ENCODE peak calls at places on chromosomes 7 and 10, in nine cellular contexts. R is hepatocyte, E is GM23248, D is GM23338, C is SK-N-SH, A is PC-3, Y is OCI-LY7, Z is MM.1S, G is HCT116. T is an unnamed sample.

GRCh38 chr7:32942783-32943653 is 14.2 kb upstream of the FKBP9 start:
- DNase-seq in R (peak), E (peak), D (peak), C (peak), A (peak), Y (peak), Z (peak), G (peak), T (peak)

GRCh38 chr7:25262586-25262985 is 34.3 kb upstream of the NPVF start:
- DNase-seq in R (no peak), E (no peak), D (no peak), C (no peak), A (peak), Y (no peak), Z (no peak), G (no peak), T (no peak)

GRCh38 chr10:94224656-94225055 is 138.1 kb downstream of the NOC3L start:
- DNase-seq in R (no peak), E (peak), D (no peak), C (no peak), A (peak), Y (no peak), Z (no peak), G (no peak), T (no peak)

GRCh38 chr10:69362471-69362954 is 54.2 kb downstream of the TACR2 start:
- DNase-seq in R (no peak), E (peak), D (no peak), C (peak), A (peak), Y (no peak), Z (no peak), G (no peak), T (no peak)

GRCh38 chr10:87692956-87693484 is 33.3 kb downstream of the PAPSS2 start:
- DNase-seq in R (no peak), E (no peak), D (no peak), C (no peak), A (no peak), Y (no peak), Z (no peak), G (no peak), T (no peak)

GRCh38 chr7:8389898-8390642 is 43.3 kb upstream of the NXPH1 start:
- DNase-seq in R (peak), E (peak), D (peak), C (no peak), A (no peak), Y (no peak), Z (no peak), G (peak), T (peak)

GRCh38 chr7:139623518-139623917 is 100.0 kb downstream of the CLEC2L start:
- DNase-seq in R (no peak), E (peak), D (peak), C (no peak), A (no peak), Y (peak), Z (no peak), G (no peak), T (no peak)

GRCh38 chr10:64130152-64130551 is 609.0 kb downstream of the REEP3 start:
- DNase-seq in R (no peak), E (no peak), D (no peak), C (no peak), A (no peak), Y (no peak), Z (no peak), G (no peak), T (no peak)

GRCh38 chr7:73740771-73741170 is 2.2 kb upstream of the ABHD11 start:
- DNase-seq in R (peak), E (peak), D (peak), C (no peak), A (no peak), Y (no peak), Z (no peak), G (no peak), T (no peak)

GRCh38 chr10:133039823-133040704 is 47.7 kb upstream of the ADGRA1 start:
- DNase-seq in R (no peak), E (no peak), D (no peak), C (peak), A (peak), Y (no peak), Z (no peak), G (no peak), T (no peak)

GRCh38 chr7:17155529-17155928 is 142.9 kb upstream of the AHR start:
- DNase-seq in R (no peak), E (no peak), D (no peak), C (no peak), A (no peak), Y (no peak), Z (no peak), G (no peak), T (no peak)

GRCh38 chr7:20005081-20005480 is 212.1 kb downstream of the MACC1 start:
- DNase-seq in R (no peak), E (no peak), D (no peak), C (no peak), A (no peak), Y (no peak), Z (no peak), G (no peak), T (no peak)

GRCh38 chr10:32077896-32078295 is 21.7 kb upstream of the KIF5B start:
- DNase-seq in R (peak), E (peak), D (no peak), C (no peak), A (peak), Y (no peak), Z (no peak), G (no peak), T (no peak)

GRCh38 chr10:78700413-78700812 is 368.4 kb upstream of the ZMIZ1 start:
- DNase-seq in R (peak), E (peak), D (no peak), C (no peak), A (peak), Y (no peak), Z (no peak), G (no peak), T (no peak)

GRCh38 chr7:102203218-102203617 is 83.5 kb upstream of the SH2B2 start:
- DNase-seq in R (no peak), E (no peak), D (no peak), C (no peak), A (no peak), Y (no peak), Z (no peak), G (no peak), T (no peak)

GRCh38 chr10:5547934-5548660 is 23.3 kb downstream of the CALML3 start:
- DNase-seq in R (peak), E (no peak), D (no peak), C (no peak), A (peak), Y (no peak), Z (no peak), G (peak), T (no peak)

GRCh38 chr10:131802991-131803390 is 97.8 kb upstream of the PPP2R2D start:
- DNase-seq in R (no peak), E (no peak), D (no peak), C (no peak), A (no peak), Y (no peak), Z (no peak), G (no peak), T (peak)

GRCh38 chr10:32995751-32996150 is 37.7 kb upstream of the ITGB1 start:
- DNase-seq in R (no peak), E (no peak), D (no peak), C (no peak), A (no peak), Y (peak), Z (peak), G (no peak), T (no peak)

GRCh38 chr10:3421537-3422257 is 249.1 kb upstream of the PITRM1 start:
- DNase-seq in R (no peak), E (no peak), D (no peak), C (no peak), A (no peak), Y (no peak), Z (no peak), G (no peak), T (no peak)

GRCh38 chr10:7988985-7989384 is 65.5 kb upstream of the GATA3 start:
- DNase-seq in R (no peak), E (no peak), D (peak), C (no peak), A (no peak), Y (peak), Z (no peak), G (no peak), T (no peak)

GRCh38 chr7:77570330-77571011 is 33.4 kb downstream of the PTPN12 start:
- DNase-seq in R (no peak), E (peak), D (no peak), C (no peak), A (peak), Y (no peak), Z (peak), G (no peak), T (no peak)

GRCh38 chr7:24611130-24611529 is 37.9 kb downstream of the PALS2 start:
- DNase-seq in R (no peak), E (no peak), D (no peak), C (no peak), A (no peak), Y (peak), Z (no peak), G (no peak), T (no peak)

GRCh38 chr10:123808873-123809272 is 82.7 kb downstream of the CPXM2 start:
- DNase-seq in R (no peak), E (peak), D (no peak), C (no peak), A (peak), Y (no peak), Z (no peak), G (peak), T (no peak)

GRCh38 chr10:43121444-43121843 is 16.8 kb upstream of the CSGALNACT2 start:
- DNase-seq in R (no peak), E (no peak), D (no peak), C (no peak), A (no peak), Y (no peak), Z (no peak), G (no peak), T (no peak)

GRCh38 chr10:24513155-24513554 is 210.5 kb downstream of the ARHGAP21 start:
- DNase-seq in R (peak), E (peak), D (peak), C (no peak), A (peak), Y (no peak), Z (no peak), G (no peak), T (peak)

GRCh38 chr10:20747782-20748181 is 149.3 kb downstream of the NEBL start:
- DNase-seq in R (no peak), E (no peak), D (no peak), C (no peak), A (no peak), Y (no peak), Z (no peak), G (no peak), T (no peak)

GRCh38 chr10:131435760-131436448 is 124.4 kb upstream of the TCERG1L start:
- DNase-seq in R (no peak), E (peak), D (no peak), C (no peak), A (peak), Y (no peak), Z (no peak), G (no peak), T (no peak)

GRCh38 chr10:8981277-8981676 is 926.8 kb downstream of the GATA3 start:
- DNase-seq in R (no peak), E (no peak), D (no peak), C (no peak), A (no peak), Y (no peak), Z (no peak), G (no peak), T (no peak)

GRCh38 chr10:26486985-26487850 is 49.1 kb downstream of the APBB1IP start:
- DNase-seq in R (peak), E (peak), D (no peak), C (no peak), A (peak), Y (no peak), Z (no peak), G (peak), T (no peak)

GRCh38 chr10:110323503-110323902 is 18.8 kb upstream of the SMNDC1 start:
- DNase-seq in R (no peak), E (peak), D (no peak), C (no peak), A (peak), Y (no peak), Z (no peak), G (no peak), T (no peak)

GRCh38 chr7:20102970-20103369 is 114.2 kb downstream of the MACC1 start:
- DNase-seq in R (no peak), E (no peak), D (no peak), C (no peak), A (no peak), Y (no peak), Z (no peak), G (no peak), T (no peak)

GRCh38 chr7:24383055-24383454 is 99.1 kb downstream of the NPY start:
- DNase-seq in R (no peak), E (no peak), D (no peak), C (no peak), A (no peak), Y (no peak), Z (no peak), G (no peak), T (no peak)

GRCh38 chr10:71659050-71659738 is 60.4 kb downstream of the C10orf105 start:
- DNase-seq in R (peak), E (no peak), D (no peak), C (peak), A (no peak), Y (no peak), Z (no peak), G (no peak), T (peak)

GRCh38 chr7:27182861-27183681 is 2.0 kb downstream of the HOXA11 start:
- DNase-seq in R (no peak), E (peak), D (peak), C (peak), A (no peak), Y (no peak), Z (no peak), G (no peak), T (peak)

GRCh38 chr10:61901829-61902447 is 439 bp downstream of the ARID5B start:
- DNase-seq in R (peak), E (peak), D (peak), C (no peak), A (no peak), Y (peak), Z (peak), G (no peak), T (peak)
- H2AFZ ChIP-seq in R (peak), E (peak), D (no peak), C (peak), A (peak), Y (peak), Z (peak), G (peak), T (no peak)

GRCh38 chr7:143381427-143382125 is 431 bp downstream of the ZYX start:
- DNase-seq in R (peak), E (peak), D (no peak), C (peak), A (peak), Y (no peak), Z (no peak), G (no peak), T (peak)
- TF ChIP-seq EZH2phosphoT487 in R (no peak), E (no peak), D (no peak), C (no peak), A (no peak), Y (no peak), Z (no peak), G (no peak), T (no peak)

DNA sequence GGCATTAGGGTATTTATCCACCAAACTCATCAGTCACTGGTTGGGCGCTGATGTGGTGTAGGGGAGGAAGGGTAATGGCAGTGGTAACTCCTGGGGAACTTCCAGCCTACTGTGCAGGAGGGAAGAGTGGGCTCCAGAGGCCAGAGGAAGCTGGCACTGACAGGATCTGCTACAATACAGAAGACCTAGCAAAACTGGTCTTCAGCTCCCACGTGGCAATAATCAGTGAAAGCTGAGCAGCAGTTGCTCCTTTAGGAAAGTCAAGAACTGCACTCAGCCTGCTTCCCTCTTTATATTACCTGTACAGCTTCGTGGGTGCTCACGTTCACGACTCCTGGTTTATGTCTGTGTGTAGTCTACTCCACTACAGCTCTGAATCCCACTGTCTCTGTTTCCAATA is 17.2 kb upstream of the CAMK2G start:
- DNase-seq in R (no peak), E (no peak), D (no peak), C (no peak), A (peak), Y (no peak), Z (no peak), G (no peak), T (no peak)
- H2AFZ ChIP-seq in R (no peak), E (no peak), D (no peak), C (no peak), A (no peak), Y (no peak), Z (no peak), G (peak), T (no peak)

GRCh38 chr10:97211229-97211628 is 25.5 kb upstream of the SLIT1 start:
- DNase-seq in R (no peak), E (no peak), D (no peak), C (no peak), A (no peak), Y (no peak), Z (no peak), G (no peak), T (no peak)
- TF ChIP-seq EZH2phosphoT487 in R (no peak), E (no peak), D (no peak), C (no peak), A (no peak), Y (no peak), Z (no peak), G (no peak), T (no peak)

DNA sequence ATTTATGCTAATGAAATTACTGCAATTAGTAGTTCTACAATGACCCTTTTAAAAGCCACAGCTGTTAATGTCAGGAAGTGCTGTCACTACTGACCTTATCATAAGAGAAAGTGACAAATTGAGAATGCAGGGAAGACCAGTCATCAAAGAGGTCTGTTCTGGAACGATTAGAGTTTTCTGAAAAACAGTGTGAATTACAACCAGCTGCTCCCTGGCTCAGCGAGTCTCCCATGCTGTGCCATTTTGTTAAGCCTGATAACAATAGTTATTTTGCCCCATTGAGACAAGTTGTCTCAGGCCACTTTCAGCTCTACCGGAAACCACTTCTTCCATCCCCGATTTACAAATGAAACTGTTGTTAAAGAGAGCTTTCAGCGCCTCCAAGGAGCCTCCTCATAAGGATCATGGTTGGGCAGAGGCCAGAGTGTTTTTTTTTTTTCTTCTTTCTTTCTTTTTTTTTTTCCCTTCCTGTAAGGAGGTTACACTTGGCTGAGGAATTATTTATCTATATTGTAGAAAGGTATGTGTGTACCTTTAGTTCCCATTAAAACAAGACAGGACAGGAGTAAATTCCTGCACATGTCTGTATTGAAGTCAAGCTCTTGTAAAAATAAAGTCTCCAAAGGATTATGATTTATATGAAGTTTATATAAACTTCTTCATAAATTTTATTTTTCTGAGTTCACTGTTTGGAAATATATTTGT is 173.6 kb downstream of the CDCA7L start:
- DNase-seq in R (no peak), E (peak), D (peak), C (no peak), A (no peak), Y (no peak), Z (peak), G (no peak), T (peak)
- H2AFZ ChIP-seq in R (no peak), E (peak), D (no peak), C (peak), A (no peak), Y (no peak), Z (no peak), G (no peak), T (no peak)

DNA sequence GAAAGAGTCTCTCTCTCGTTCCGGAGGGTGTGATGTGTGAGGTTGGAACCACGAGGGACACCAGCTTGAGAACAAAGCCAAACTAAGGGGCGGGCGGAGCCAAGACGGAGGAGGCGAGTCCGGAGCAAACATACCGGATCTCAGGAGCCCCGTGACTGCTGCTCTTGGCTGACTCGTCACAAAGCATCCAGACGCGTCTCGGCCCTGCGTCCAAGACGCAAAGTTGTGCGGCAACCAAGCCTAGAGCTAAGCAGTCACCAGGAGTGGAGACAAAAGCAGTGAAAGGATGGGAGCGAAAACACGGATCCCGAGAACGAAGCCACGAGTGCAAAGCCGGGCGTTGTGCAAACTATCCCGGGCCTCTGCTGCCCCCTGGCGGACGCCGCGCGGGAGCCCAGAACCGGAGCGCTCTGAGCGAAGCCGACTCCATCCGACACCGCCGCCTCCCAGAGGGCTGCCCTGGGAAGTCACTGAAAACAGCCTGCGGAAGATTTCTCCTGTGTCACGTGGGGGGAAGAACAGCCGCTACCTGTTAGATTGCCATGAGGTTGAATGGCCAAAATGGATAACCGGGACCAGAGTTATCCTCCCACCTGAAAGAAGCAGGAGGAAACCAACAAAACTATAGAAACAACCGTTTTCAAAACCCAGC is 46.4 kb upstream of the TMEM72 start:
- DNase-seq in R (peak), E (peak), D (peak), C (peak), A (peak), Y (peak), Z (peak), G (peak), T (peak)
- TF ChIP-seq EZH2phosphoT487 in R (no peak), E (no peak), D (no peak), C (no peak), A (no peak), Y (no peak), Z (no peak), G (no peak), T (no peak)

DNA sequence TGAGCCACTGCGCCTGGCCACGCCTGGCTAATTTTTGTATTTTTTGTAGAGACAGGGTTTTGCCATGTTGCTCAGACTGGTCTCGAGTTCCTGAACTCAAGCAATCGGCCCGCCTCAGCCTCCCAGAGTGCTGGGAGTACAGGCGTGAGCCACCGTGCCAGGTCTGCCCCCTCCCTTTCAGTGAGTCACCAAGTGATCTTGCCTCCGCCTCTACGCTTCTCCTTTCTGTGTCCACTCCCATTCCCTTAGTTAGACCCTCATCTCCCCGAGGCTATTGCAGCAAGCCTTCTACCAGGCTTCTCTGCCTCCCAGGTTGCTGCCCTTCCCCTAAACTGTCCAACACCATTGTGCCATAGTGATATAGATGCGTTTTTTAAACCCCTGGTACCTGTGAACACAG is 32.9 kb downstream of the CDC123 start:
- DNase-seq in R (no peak), E (no peak), D (no peak), C (no peak), A (no peak), Y (no peak), Z (no peak), G (no peak), T (no peak)
- H2AFZ ChIP-seq in R (no peak), E (no peak), D (no peak), C (no peak), A (no peak), Y (no peak), Z (no peak), G (no peak), T (no peak)